ENCODE peak calls at places on chromosomes 12 and 14, in five cellular contexts. W, V, O, U and N are unnamed samples.

GRCh38 chr12:46998811-46999368 is 80.5 kb upstream of the PCED1B start:
- DNase-seq in U (no peak), V (no peak), O (no peak), W (no peak), N (no peak)

GRCh38 chr12:127964717-127965116 is 302.3 kb upstream of the TMEM132C start:
- DNase-seq in O (peak), U (no peak), V (no peak), W (peak), N (no peak)

GRCh38 chr12:104641862-104642261 is 185.1 kb downstream of the CHST11 start:
- DNase-seq in U (no peak), W (no peak), V (no peak), O (no peak), N (no peak)

GRCh38 chr12:93521225-93521854 is 51.1 kb upstream of the SOCS2 start:
- DNase-seq in W (no peak), O (no peak), U (no peak), V (no peak), N (no peak)

GRCh38 chr12:4421590-4422031 is 24.0 kb downstream of the FGF6 start:
- DNase-seq in W (peak), V (peak), U (no peak), O (peak), N (no peak)

GRCh38 chr12:25251749-25252148 is 1.0 kb upstream of the KRAS start:
- DNase-seq in W (no peak), V (no peak), O (peak), U (no peak), N (no peak)

GRCh38 chr12:124105546-124105945 is 132.5 kb downstream of the ZNF664 start:
- DNase-seq in U (no peak), O (no peak), W (no peak), V (no peak), N (no peak)

GRCh38 chr14:50037837-50038236 is 78.5 kb downstream of the VCPKMT start:
- DNase-seq in W (no peak), U (no peak), V (no peak), O (no peak), N (no peak)

GRCh38 chr12:47100146-47100545 is 20.4 kb upstream of the AMIGO2 start:
- DNase-seq in U (no peak), V (no peak), W (no peak), O (no peak), N (no peak)